ENCODE peak calls at places on chromosomes 5 and 9, in eight cellular contexts. Z, Q, F, I, R, D, Y and W are unnamed samples.

GRCh38 chr9:13718086-13718485 is 438.6 kb upstream of the MPDZ start:
- DNase-seq in Z (no peak), Q (no peak), F (no peak), I (no peak), R (no peak), D (no peak), Y (no peak), W (peak; percentile 36)

GRCh38 chr5:2776338-2777302 is 25.1 kb upstream of the IRX2 start:
- DNase-seq in Z (no peak), Q (no peak), F (no peak), I (no peak), R (no peak), D (no peak), Y (no peak), W (no peak)

GRCh38 chr9:136100700-136101614 is 5.9 kb upstream of the NACC2 start:
- DNase-seq in Z (no peak), Q (no peak), F (no peak), I (no peak), R (no peak), D (no peak), Y (no peak), W (no peak)

GRCh38 chr5:25119654-25120053 is 474.9 kb upstream of the CDH10 start:
- DNase-seq in Z (no peak), Q (no peak), F (no peak), I (no peak), R (peak; percentile 63), D (no peak), Y (no peak), W (peak; percentile 13)

GRCh38 chr9:38388283-38389223 is 3.9 kb upstream of the ALDH1B1 start:
- DNase-seq in Z (no peak), Q (peak; percentile 72), F (no peak), I (no peak), R (no peak), D (no peak), Y (no peak), W (no peak)

GRCh38 chr5:100668511-100668910 is 133.3 kb downstream of the FAM174A start:
- DNase-seq in Z (no peak), Q (no peak), F (no peak), I (no peak), R (no peak), D (no peak), Y (no peak), W (no peak)

GRCh38 chr9:89880721-89881120 is 275.9 kb downstream of the GADD45G start:
- DNase-seq in Z (no peak), Q (no peak), F (no peak), I (peak; percentile 44), R (no peak), D (no peak), Y (no peak), W (no peak)

GRCh38 chr5:89628876-89629635 is 746.1 kb upstream of the MEF2C start:
- DNase-seq in Z (no peak), Q (no peak), F (no peak), I (no peak), R (no peak), D (no peak), Y (no peak), W (peak; percentile 3)

GRCh38 chr5:75089662-75090061 is 37.3 kb upstream of the GCNT4 start:
- DNase-seq in Z (no peak), Q (no peak), F (no peak), I (no peak), R (no peak), D (no peak), Y (no peak), W (no peak)

GRCh38 chr5:8851101-8851500 is 694.8 kb downstream of the SEMA5A start:
- DNase-seq in Z (no peak), Q (no peak), F (no peak), I (no peak), R (no peak), D (no peak), Y (no peak), W (no peak)